ENCODE peak calls at places on chromosomes 1 and 21, in ten cellular contexts. E is HuH-7; N is fibroblast of lung; T is non-pigmented ciliary epithelial cell; Q is COR-L47; R is HCEC 1CT; X is stimulated activated CD8-positive, alpha-beta memory T cell treated with anti-CD3 and anti-CD28 coated beads, Interleukin-4, amount 100 ng/mL, for 24 hours; J is HEK293T; G is stimulated activated CD4-positive, alpha-beta T cell treated with anti-CD3 and anti-CD28 coated beads, Interleukin-2, amount 100 ng/mL, for 4 hours; W is ureter. Y is an unnamed sample.

GRCh38 chr1:234617135-234617985 is 7.4 kb upstream of the IRF2BP2 start:
- DNase-seq in E (no peak), N (peak), T (no peak), Q (no peak), R (no peak), X (no peak), J (no peak), G (no peak), W (no peak), Y (no peak)

GRCh38 chr21:34761758-34762330 is 93.0 kb downstream of the CLIC6 start:
- DNase-seq in E (no peak), N (no peak), T (no peak), Q (no peak), R (peak), X (no peak), J (no peak), G (no peak), W (no peak), Y (no peak)

GRCh38 chr1:204726478-204726877 is 40.9 kb upstream of the LRRN2 start:
- DNase-seq in E (no peak), N (peak), T (no peak), Q (no peak), R (peak), X (no peak), J (no peak), G (no peak), W (peak), Y (no peak)

GRCh38 chr1:19569786-19570185 is 74.3 kb upstream of the NBL1 start:
- DNase-seq in E (no peak), N (peak), T (no peak), Q (no peak), R (no peak), X (no peak), J (no peak), G (no peak), W (no peak), Y (no peak)

GRCh38 chr1:8598060-8598724 is 219.2 kb downstream of the RERE start:
- DNase-seq in E (peak), N (peak), T (no peak), Q (peak), R (peak), X (no peak), J (peak), G (no peak), W (no peak), Y (no peak)

GRCh38 chr1:241202321-241202845 is 154.6 kb downstream of the RGS7 start:
- DNase-seq in E (peak), N (no peak), T (no peak), Q (no peak), R (no peak), X (no peak), J (no peak), G (no peak), W (no peak), Y (no peak)

GRCh38 chr21:14766241-14766640 is 220.1 kb upstream of the SAMSN1 start:
- DNase-seq in E (no peak), N (no peak), T (no peak), Q (no peak), R (no peak), X (no peak), J (no peak), G (no peak), W (no peak), Y (no peak)

GRCh38 chr1:224958490-224958889 is 29.0 kb downstream of the DNAH14 start:
- DNase-seq in E (no peak), N (no peak), T (no peak), Q (no peak), R (no peak), X (no peak), J (no peak), G (no peak), W (no peak), Y (no peak)

GRCh38 chr1:232487236-232487635 is 142.7 kb downstream of the SIPA1L2 start:
- DNase-seq in E (no peak), N (no peak), T (no peak), Q (no peak), R (no peak), X (no peak), J (no peak), G (no peak), W (no peak), Y (no peak)

GRCh38 chr1:220904861-220905260 is 25.6 kb downstream of the HLX start:
- DNase-seq in E (no peak), N (no peak), T (no peak), Q (no peak), R (no peak), X (no peak), J (no peak), G (no peak), W (no peak), Y (no peak)

GRCh38 chr1:61956012-61956645 is 213.8 kb downstream of the PATJ start:
- DNase-seq in E (no peak), N (peak), T (no peak), Q (no peak), R (no peak), X (no peak), J (no peak), G (no peak), W (no peak), Y (no peak)

GRCh38 chr21:34351786-34352241 is 12.0 kb upstream of the KCNE2 start:
- DNase-seq in E (peak), N (peak), T (no peak), Q (peak), R (peak), X (no peak), J (peak), G (no peak), W (peak), Y (peak)

GRCh38 chr1:30677471-30677870 is 45.9 kb downstream of the MATN1 start:
- DNase-seq in E (no peak), N (no peak), T (no peak), Q (no peak), R (no peak), X (no peak), J (no peak), G (no peak), W (no peak), Y (no peak)

GRCh38 chr1:91406773-91407389 is 2.2 kb upstream of the HFM1 start:
- DNase-seq in E (no peak), N (peak), T (no peak), Q (no peak), R (no peak), X (no peak), J (no peak), G (no peak), W (no peak), Y (no peak)

GRCh38 chr1:244450597-244451538 is 841 bp downstream of the ADSS2 start:
- DNase-seq in E (peak), N (peak), T (no peak), Q (no peak), R (peak), X (peak), J (peak), G (peak), W (peak), Y (peak)

Y was measured in GM12892.